ENCODE peak calls at places on chromosomes 12 and 14, in eight cellular contexts. I is MCF 10A, E is IMR-90, P is GM12864, M is nephron progenitor cell, N is cardiac fibroblast, Q is adrenal gland, B is fibroblast of pulmonary artery. W is an unnamed sample.

GRCh38 chr14:99207456-99207855 is 64.5 kb downstream of the BCL11B start:
- DNase-seq in N (no peak), E (no peak), B (no peak), M (no peak), Q (no peak), P (no peak), I (no peak), W (no peak)

GRCh38 chr14:57848353-57848752 is 17.5 kb downstream of the SLC35F4 start:
- DNase-seq in E (no peak), M (no peak), B (no peak), Q (no peak), P (no peak), N (peak; percentile 84), I (no peak), W (no peak)

GRCh38 chr14:99946652-99947489 is 118.4 kb upstream of the EVL start:
- DNase-seq in B (no peak), N (peak; percentile 21), Q (no peak), I (peak; percentile 43), P (no peak), M (peak; percentile 77), E (no peak), W (no peak)

GRCh38 chr12:41014643-41015020 is 173.5 kb upstream of the PDZRN4 start:
- DNase-seq in Q (no peak), P (no peak), I (no peak), N (peak; percentile 48), B (peak; percentile 8), E (peak; percentile 0), M (no peak), W (no peak)

GRCh38 chr12:132284618-132285310 is 44.6 kb downstream of the GALNT9 start:
- DNase-seq in M (no peak), B (no peak), N (peak; percentile 9), P (no peak), I (peak; percentile 89), Q (no peak), E (no peak), W (peak; percentile 87)

GRCh38 chr12:99771659-99772058 is 124.1 kb downstream of the GARIN6 start:
- DNase-seq in B (no peak), P (no peak), Q (no peak), N (no peak), M (no peak), E (no peak), I (no peak), W (no peak)

GRCh38 chr12:81332054-81332453 is 254.2 kb downstream of the ACSS3 start:
- DNase-seq in B (no peak), E (no peak), I (no peak), N (no peak), P (no peak), M (no peak), Q (no peak), W (no peak)

GRCh38 chr14:64510825-64511679 is 6.5 kb downstream of the ZBTB1 start:
- DNase-seq in B (peak; percentile 82), P (no peak), Q (peak; percentile 69), M (peak; percentile 67), N (peak; percentile 83), I (peak; percentile 77), E (peak; percentile 73), W (no peak)

GRCh38 chr12:29681370-29681769 is 102.4 kb downstream of the TMTC1 start:
- DNase-seq in B (peak; percentile 23), M (no peak), I (peak; percentile 14), P (no peak), E (no peak), N (no peak), Q (no peak), W (no peak)

GRCh38 chr12:4767181-4767580 is 47.0 kb downstream of the GALNT8 start:
- DNase-seq in I (no peak), E (no peak), N (no peak), B (no peak), P (no peak), Q (no peak), M (no peak), W (no peak)

GRCh38 chr14:61145258-61145902 is 135.8 kb downstream of the TMEM30B start:
- DNase-seq in Q (no peak), E (peak; percentile 99), M (no peak), P (no peak), I (peak; percentile 61), N (peak; percentile 89), B (peak; percentile 80), W (no peak)

GRCh38 chr14:91008759-91009409 is 51.6 kb downstream of the RPS6KA5 start:
- DNase-seq in M (no peak), B (no peak), Q (no peak), I (peak; percentile 32), P (no peak), E (no peak), N (no peak), W (no peak)

GRCh38 chr12:39804479-39805241 is 185.1 kb upstream of the ABCD2 start:
- DNase-seq in E (no peak), M (no peak), B (no peak), I (no peak), Q (no peak), N (no peak), P (no peak), W (no peak)

GRCh38 chr12:39803151-39803550 is 183.5 kb upstream of the ABCD2 start:
- DNase-seq in B (no peak), I (no peak), M (no peak), P (no peak), N (no peak), E (no peak), Q (no peak), W (no peak)

GRCh38 chr12:39805651-39806050 is 186.0 kb upstream of the ABCD2 start:
- DNase-seq in I (no peak), M (no peak), B (no peak), Q (no peak), N (no peak), P (no peak), E (no peak), W (no peak)

DNA sequence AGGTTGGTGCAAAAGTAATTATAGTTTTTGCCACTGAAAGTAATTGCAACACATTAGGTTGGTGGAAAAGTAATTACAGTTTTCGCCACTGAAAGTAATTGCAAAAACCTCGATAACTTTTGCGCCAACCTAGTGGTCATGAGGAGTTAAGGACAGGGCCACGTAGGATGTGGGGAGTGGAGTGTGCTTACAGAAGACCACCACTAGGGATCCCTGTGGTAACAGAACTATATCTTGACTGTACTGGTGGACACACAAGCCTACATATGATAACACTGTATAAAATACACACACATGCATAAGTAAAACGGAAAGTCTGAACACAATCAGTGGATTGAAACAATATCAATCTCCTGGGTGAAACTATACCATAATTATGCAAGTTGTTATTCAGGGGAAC is 187.4 kb upstream of the ABCD2 start:
- DNase-seq in Q (no peak), B (peak; percentile 49), M (no peak), P (no peak), N (peak; percentile 29), I (peak; percentile 19), E (no peak), W (no peak)
- TF ChIP-seq CTCF in Q (no peak), B (peak; percentile 45), M (peak; percentile 43), P (peak; percentile 37), N (peak; percentile 45), I (no peak), E (no peak), W (peak; percentile 36)

GRCh38 chr12:24948816-24949722 is at the start of gene BCAT1:
- DNase-seq in P (no peak), Q (peak; percentile 72), E (peak; percentile 88), N (peak; percentile 89), I (no peak), B (peak; percentile 85), M (peak; percentile 82), W (peak; percentile 96)
- TF ChIP-seq CTCF in P (peak; percentile 21), Q (no peak), E (peak; percentile 25), N (peak; percentile 25), I (no peak), B (peak; percentile 15), M (no peak), W (peak; percentile 54)

GRCh38 chr12:124347335-124347734 is 52.4 kb downstream of the RFLNA start:
- DNase-seq in B (no peak), I (no peak), Q (no peak), M (no peak), P (no peak), E (no peak), N (no peak), W (no peak)

GRCh38 chr12:124346425-124347168 is 51.7 kb downstream of the RFLNA start:
- DNase-seq in Q (no peak), E (no peak), N (no peak), P (no peak), M (no peak), B (no peak), I (no peak), W (no peak)

GRCh38 chr12:124345795-124346194 is 50.9 kb downstream of the RFLNA start:
- DNase-seq in P (no peak), I (no peak), N (no peak), E (peak; percentile 19), M (no peak), Q (no peak), B (no peak), W (no peak)

GRCh38 chr12:124348659-124349380 is 53.9 kb downstream of the RFLNA start:
- DNase-seq in Q (no peak), N (no peak), M (no peak), I (no peak), P (no peak), B (no peak), E (no peak), W (no peak)

DNA sequence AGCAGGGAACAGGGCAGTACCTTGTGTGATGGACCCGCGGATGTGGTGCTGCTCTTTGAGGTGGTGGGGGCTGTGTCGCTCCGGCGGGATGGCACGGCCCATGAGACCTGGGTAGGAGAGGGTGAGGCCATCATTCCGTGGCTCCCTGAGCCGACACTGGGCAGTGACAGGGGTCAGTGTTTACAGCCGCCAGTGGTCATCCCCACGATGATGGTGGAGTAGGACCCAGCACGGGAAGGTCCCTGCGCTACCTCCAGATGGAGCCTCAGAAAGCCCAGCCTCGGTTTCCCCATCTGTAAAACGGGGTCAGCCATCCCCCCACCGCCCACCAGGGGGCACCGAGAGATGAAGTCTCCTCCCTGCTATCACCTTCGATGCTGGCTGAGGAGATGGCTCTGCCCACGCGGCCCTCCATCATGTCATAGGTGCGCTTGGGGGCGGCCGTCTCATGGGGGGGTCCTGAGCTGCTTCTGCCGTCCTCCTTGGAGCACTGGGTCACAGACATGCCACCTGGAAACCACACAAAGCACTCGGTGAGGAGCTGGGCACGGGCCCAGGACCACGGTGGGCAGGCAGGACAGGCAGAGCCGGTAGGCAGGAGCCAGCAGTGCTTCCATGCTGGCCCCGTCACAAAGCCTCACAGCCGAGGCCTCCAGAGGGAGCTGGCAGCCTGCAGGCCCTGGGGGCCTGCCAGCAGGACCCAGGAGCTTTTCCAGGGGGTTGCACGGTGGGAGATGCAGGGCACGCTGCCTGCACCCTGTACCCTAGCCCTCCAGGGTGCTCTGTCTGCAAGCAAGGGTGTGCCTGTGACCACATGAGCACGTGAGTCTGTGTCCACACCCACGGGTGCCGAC is 53.1 kb downstream of the RFLNA start:
- DNase-seq in B (no peak), N (no peak), P (no peak), Q (no peak), I (no peak), E (no peak), M (peak; percentile 28), W (no peak)
- TF ChIP-seq CTCF in B (peak; percentile 46), N (peak; percentile 51), P (peak; percentile 63), Q (peak; percentile 43), I (peak; percentile 60), E (peak; percentile 44), M (peak; percentile 47), W (peak; percentile 77)

DNA sequence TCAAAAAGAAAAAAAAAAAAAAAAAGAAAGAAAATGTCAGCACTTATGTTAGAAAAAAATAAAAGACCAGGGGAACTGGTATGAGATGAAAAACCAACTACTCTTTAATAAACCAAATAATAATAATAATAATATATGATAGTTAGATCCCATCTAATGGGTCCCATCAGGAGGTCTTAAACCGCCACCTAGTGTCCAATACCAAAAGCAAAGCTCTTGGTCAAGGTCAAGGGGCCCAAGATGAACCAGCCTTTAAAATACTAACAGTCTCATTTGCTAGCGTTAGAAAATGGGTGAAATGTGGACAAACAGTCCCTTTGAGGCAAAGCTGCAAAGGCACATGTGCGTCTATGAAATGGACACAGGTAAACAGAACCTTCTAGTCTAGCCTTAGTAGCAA is 12.3 kb downstream of the BRAP start:
- DNase-seq in E (peak; percentile 31), P (no peak), I (peak; percentile 46), M (no peak), B (peak; percentile 59), Q (peak; percentile 24), N (peak; percentile 59), W (no peak)
- TF ChIP-seq CTCF in E (peak; percentile 56), P (peak; percentile 26), I (peak; percentile 32), M (peak; percentile 35), B (peak; percentile 60), Q (peak; percentile 16), N (peak; percentile 59), W (peak; percentile 78)